ENCODE peak calls at places on chromosomes 7 and 10, in seven cellular contexts. O is SJSA1, S is GM23338, Q is spleen, U is psoas muscle, J is pancreas, I is Panc1. C is an unnamed sample. For H3K4me1, the result is how much of the 10 kb centered on the place peaks cover.

GRCh38 chr10:71244638-71245419 is 32.5 kb downstream of the UNC5B start:
- DNase-seq in I (no peak), U (peak), Q (no peak), O (peak), J (no peak), S (no peak), C (peak)

GRCh38 chr7:45897042-45897690 is 8.9 kb downstream of the IGFBP1 start:
- DNase-seq in Q (no peak), S (no peak), J (no peak), O (no peak), I (no peak), U (no peak), C (no peak)

GRCh38 chr7:23971031-23971430 is 261.0 kb downstream of the STK31 start:
- DNase-seq in S (no peak), I (no peak), Q (no peak), J (no peak), U (no peak), O (no peak), C (no peak)

GRCh38 chr7:22364023-22364422 is 7.1 kb upstream of the RAPGEF5 start:
- DNase-seq in O (no peak), I (no peak), S (no peak), J (no peak), U (no peak), Q (no peak), C (no peak)

GRCh38 chr10:71725998-71726672 is 6.6 kb upstream of the C10orf105 start:
- DNase-seq in O (peak), S (peak), I (no peak), J (no peak), Q (no peak), U (no peak), C (no peak)

GRCh38 chr10:31536297-31536696 is 217.3 kb downstream of the ZEB1 start:
- DNase-seq in Q (no peak), O (no peak), U (no peak), J (no peak), I (no peak), S (no peak), C (no peak)

GRCh38 chr7:158241919-158242318 is 345.7 kb downstream of the PTPRN2 start:
- DNase-seq in S (no peak), J (no peak), O (no peak), I (no peak), Q (no peak), U (no peak), C (no peak)

GRCh38 chr7:90661290-90662151 is 65.4 kb downstream of the CDK14 start:
- DNase-seq in O (no peak), S (peak), J (no peak), U (no peak), Q (no peak), I (no peak), C (no peak)

GRCh38 chr10:30803901-30804322 is 174.4 kb upstream of the LYZL2 start:
- DNase-seq in J (no peak), Q (peak), S (no peak), O (no peak), U (peak), I (no peak), C (peak)

GRCh38 chr7:131071786-131072504 is 255.7 kb upstream of the MKLN1 start:
- DNase-seq in Q (no peak), I (no peak), U (peak), J (peak), S (peak), O (peak), C (peak)

GRCh38 chr7:96388166-96388565 is 66.3 kb upstream of the SLC25A13 start:
- DNase-seq in U (no peak), Q (no peak), J (no peak), I (peak), O (no peak), S (no peak), C (no peak)

GRCh38 chr10:86400705-86401587 is 34.4 kb upstream of the GRID1 start:
- DNase-seq in Q (peak), O (peak), J (peak), S (peak), U (peak), I (no peak), C (peak)

GRCh38 chr10:34814228-34815173 is 595 bp downstream of the PARD3 start:
- DNase-seq in J (peak), S (peak), O (no peak), U (peak), I (no peak), Q (peak), C (peak)

GRCh38 chr10:71502851-71503250 is 106.1 kb downstream of the CDH23 start:
- DNase-seq in O (no peak), J (no peak), S (no peak), Q (peak), I (no peak), U (no peak), C (no peak)

DNA sequence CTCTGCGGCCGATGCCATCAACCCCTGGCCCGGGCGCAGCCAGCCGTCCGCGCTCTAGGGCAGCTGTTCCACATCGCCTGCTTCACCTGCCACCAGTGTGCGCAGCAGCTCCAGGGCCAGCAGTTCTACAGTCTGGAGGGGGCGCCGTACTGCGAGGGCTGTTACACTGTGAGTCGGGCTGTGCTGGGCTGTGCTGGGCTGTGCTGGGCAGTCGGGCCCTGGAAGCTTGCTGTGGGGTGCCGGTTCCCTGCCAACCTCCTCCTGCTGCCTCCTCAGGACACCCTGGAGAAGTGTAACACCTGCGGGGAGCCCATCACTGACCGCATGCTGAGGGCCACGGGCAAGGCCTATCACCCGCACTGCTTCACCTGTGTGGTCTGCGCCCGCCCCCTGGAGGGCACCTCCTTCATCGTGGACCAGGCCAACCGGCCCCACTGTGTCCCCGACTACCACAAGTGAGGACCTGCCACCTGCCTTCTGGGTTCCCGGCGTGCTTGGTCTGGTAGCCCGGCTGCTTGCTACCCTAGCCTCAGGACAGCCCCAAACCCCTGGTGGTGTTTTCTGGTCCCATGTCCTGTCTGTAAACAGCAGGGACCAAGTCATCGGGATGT is 7.5 kb downstream of the ZYX start:
- DNase-seq in O (no peak), I (no peak), U (no peak), S (peak), J (no peak), Q (no peak), C (no peak)
- H3K4me1 ChIP-seq in O (under half), I (under half), U (under half), S (under half), J (under half), Q (under half), C (under half)

GRCh38 chr7:76346778-76347177 is 12.0 kb downstream of the YWHAG start:
- DNase-seq in O (no peak), S (no peak), Q (no peak), J (no peak), U (no peak), I (no peak), C (no peak)

GRCh38 chr7:76349313-76349885 is 9.4 kb downstream of the YWHAG start:
- DNase-seq in S (no peak), O (no peak), U (no peak), I (no peak), J (no peak), Q (no peak), C (no peak)

GRCh38 chr7:76351372-76351771 is 7.4 kb downstream of the YWHAG start:
- DNase-seq in Q (no peak), I (no peak), J (no peak), S (no peak), U (no peak), O (no peak), C (no peak)

GRCh38 chr7:76346097-76346496 is 12.7 kb downstream of the YWHAG start:
- DNase-seq in I (no peak), U (no peak), O (no peak), Q (no peak), J (no peak), S (no peak), C (no peak)

DNA sequence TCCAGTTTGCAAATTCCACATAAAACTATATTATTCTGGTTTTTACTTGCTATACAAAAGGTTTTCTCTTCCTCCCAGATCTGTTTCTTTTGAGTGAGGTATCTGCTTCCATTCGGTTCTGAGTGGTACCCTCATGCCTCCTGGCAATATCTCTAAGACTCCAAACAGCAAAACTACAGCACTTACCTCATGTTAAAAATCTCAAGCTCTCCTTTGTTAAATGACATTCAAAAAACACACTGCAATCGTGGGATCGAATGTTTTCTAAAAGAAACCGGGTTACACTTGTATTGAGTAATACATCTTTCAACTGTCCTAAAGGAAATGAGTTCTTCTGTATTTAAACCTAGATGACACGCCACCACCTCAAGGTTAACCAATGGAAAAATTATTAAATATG is 11.1 kb downstream of the YWHAG start:
- DNase-seq in Q (no peak), I (no peak), U (no peak), S (no peak), J (no peak), O (no peak), C (no peak)
- H3K4me1 ChIP-seq in Q (under half), I (under half), U (half or more), S (under half), J (under half), O (under half), C (under half)

GRCh38 chr10:59381687-59382086 is 19.3 kb upstream of the FAM13C start:
- DNase-seq in I (no peak), J (no peak), Q (no peak), S (no peak), U (no peak), O (no peak), C (no peak)

GRCh38 chr10:59373071-59373470 is 10.7 kb upstream of the FAM13C start:
- DNase-seq in J (no peak), O (no peak), Q (no peak), U (no peak), S (no peak), I (no peak), C (no peak)

GRCh38 chr10:59372543-59372942 is 10.2 kb upstream of the FAM13C start:
- DNase-seq in O (no peak), Q (no peak), J (no peak), S (no peak), U (no peak), I (no peak), C (no peak)

GRCh38 chr10:59375990-59376389 is 13.6 kb upstream of the FAM13C start:
- DNase-seq in J (no peak), I (no peak), U (no peak), S (peak), Q (no peak), O (no peak), C (no peak)

GRCh38 chr10:59376817-59377340 is 14.5 kb upstream of the FAM13C start:
- DNase-seq in S (no peak), U (no peak), I (no peak), J (no peak), O (no peak), Q (no peak), C (no peak)
- H3K4me1 ChIP-seq in S (under half), U (under half), I (under half), J (under half), O (under half), Q (under half), C (under half)

GRCh38 chr7:123727071-123727837 is 21.5 kb downstream of the WASL start:
- DNase-seq in U (no peak), I (no peak), S (no peak), J (no peak), Q (no peak), O (peak), C (no peak)
- H3K4me1 ChIP-seq in U (under half), I (under half), S (under half), J (half or more), Q (under half), O (half or more), C (under half)

GRCh38 chr10:103448751-103449150 is 3.4 kb downstream of the CALHM2 start:
- DNase-seq in O (no peak), U (peak), Q (no peak), J (no peak), I (no peak), S (no peak), C (no peak)
- H3K4me1 ChIP-seq in O (under half), U (under half), Q (half or more), J (under half), I (under half), S (under half), C (under half)

DNA sequence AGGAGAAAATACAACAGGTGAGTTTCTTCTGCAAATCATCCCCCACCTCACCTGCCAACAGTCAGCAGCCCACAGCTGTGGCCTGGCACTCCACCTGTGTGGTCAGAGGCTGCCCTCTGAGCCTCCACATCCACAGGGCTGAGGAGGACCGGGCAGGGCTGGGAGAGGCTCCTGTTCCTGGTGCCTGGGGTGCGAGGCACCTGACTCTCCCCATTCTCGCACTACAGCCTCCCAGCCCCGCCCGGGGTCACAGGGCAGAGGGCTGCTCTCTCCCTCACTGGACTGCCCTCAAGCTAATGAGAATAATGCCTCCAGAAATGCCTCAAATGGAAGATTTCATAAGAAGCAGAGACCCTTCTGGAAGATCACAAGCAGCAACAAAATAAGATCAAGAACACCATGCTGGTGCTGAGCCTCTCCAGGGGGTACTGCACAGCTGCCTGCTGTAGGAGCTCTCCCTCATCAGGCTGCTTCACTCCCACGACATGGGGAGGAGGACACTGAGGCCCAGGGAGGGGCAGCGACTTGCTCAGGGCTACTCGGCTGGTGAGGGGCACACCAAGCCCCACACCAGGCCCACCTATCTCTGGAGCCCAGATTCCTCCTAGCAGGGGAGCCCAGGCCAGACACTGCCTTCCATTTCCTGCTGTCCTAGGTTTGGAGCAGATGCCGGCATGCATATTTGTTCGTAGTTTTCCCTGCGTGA is 76.6 kb downstream of the FAM53B start:
- DNase-seq in O (no peak), Q (no peak), J (no peak), U (peak), S (no peak), I (no peak), C (no peak)
- H3K4me1 ChIP-seq in O (under half), Q (under half), J (under half), U (half or more), S (under half), I (under half), C (under half)

GRCh38 chr7:1018334-1018695 is 26.0 kb upstream of the GPR146 start:
- DNase-seq in U (peak), O (no peak), Q (peak), J (no peak), S (no peak), I (no peak), C (no peak)

GRCh38 chr7:1020849-1021251 is 23.5 kb upstream of the GPR146 start:
- DNase-seq in J (no peak), I (no peak), S (no peak), Q (peak), O (no peak), U (peak), C (no peak)

GRCh38 chr7:1017586-1018333 is 26.6 kb upstream of the GPR146 start:
- DNase-seq in S (no peak), O (no peak), I (no peak), Q (peak), U (peak), J (no peak), C (no peak)

GRCh38 chr7:1019789-1020610 is 24.3 kb upstream of the GPR146 start:
- DNase-seq in U (peak), O (no peak), Q (peak), S (no peak), J (no peak), I (no peak), C (no peak)

DNA sequence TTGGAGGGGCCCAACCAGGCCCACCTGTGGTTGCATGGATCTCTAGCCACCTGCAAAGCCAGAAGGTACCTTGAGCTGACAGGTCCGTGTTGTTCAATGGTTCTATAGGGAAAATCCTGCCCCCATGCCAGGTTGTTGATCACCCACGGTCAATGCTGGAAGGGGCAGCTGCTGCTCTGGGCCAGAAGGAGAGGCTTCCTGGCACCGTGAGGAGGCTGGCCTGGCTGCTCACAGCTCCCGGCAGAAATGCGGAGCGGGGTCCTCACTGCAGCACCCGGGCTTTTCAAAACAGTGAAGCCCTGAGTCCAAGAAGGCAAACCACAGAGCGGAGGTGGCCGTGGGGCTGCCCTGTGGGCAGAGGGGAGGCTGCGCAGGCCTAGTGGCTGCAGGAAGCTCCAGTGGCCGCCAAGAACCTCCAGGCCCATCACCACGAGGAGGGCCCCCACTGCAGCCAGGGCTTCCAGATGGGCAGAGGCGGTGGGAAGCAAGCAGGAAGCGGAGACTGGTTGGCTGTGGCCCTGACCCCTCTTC is 25.0 kb upstream of the GPR146 start:
- DNase-seq in U (peak), O (no peak), J (no peak), Q (peak), I (no peak), S (no peak), C (no peak)
- H3K4me1 ChIP-seq in U (under half), O (under half), J (under half), Q (under half), I (under half), S (under half), C (under half)

GRCh38 chr7:36155811-36156361 is 2.8 kb downstream of the EEPD1 start:
- DNase-seq in S (peak), Q (no peak), I (no peak), O (peak), U (peak), J (peak), C (peak)
- H3K4me1 ChIP-seq in S (under half), Q (under half), I (under half), O (under half), U (half or more), J (half or more), C (under half)

GRCh38 chr10:1577945-1578344 is 159.4 kb downstream of the ADARB2 start:
- DNase-seq in J (no peak), U (no peak), O (no peak), Q (no peak), S (no peak), I (no peak), C (no peak)

GRCh38 chr10:1579141-1579491 is 158.2 kb downstream of the ADARB2 start:
- DNase-seq in Q (no peak), U (no peak), S (no peak), J (no peak), O (no peak), I (no peak), C (no peak)

GRCh38 chr10:1579671-1580070 is 157.7 kb downstream of the ADARB2 start:
- DNase-seq in S (no peak), J (no peak), Q (no peak), U (no peak), I (no peak), O (no peak), C (no peak)

GRCh38 chr10:1577371-1577770 is 160.0 kb downstream of the ADARB2 start:
- DNase-seq in I (no peak), Q (peak), U (no peak), S (no peak), J (no peak), O (no peak), C (no peak)

DNA sequence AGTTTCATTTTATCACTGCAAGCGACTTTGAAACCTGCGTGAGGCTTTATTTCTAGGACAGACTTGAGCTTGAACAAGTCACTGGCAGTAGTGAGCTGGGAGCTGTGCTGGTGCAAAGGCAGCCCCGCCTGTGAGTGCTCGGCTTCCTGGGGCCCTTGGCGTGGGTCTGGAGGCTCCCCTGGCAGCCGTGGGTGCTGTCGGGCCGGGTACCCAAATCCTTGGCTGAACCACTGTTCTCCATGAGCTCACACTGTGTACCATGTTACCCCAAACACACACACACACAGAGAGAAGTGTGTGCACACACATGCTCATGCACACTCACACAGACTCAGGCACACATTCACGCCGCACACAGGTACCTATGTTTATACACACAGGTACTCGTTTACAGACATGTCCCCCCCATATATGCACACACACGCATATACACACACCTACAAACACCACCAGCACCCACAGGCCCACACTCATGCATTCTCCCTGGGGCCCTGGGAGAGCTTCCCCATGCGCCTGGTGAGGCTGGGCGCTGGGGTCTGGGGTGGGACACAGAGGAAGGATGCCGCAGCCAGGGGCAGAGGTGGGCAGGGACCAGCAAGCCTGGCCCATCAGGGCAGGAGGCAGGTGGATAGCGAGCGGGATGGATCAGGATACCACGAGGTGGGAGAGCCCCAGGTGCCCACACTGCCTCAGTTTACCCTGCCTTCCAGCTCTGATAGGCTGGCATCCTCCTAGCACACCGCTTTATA is 158.8 kb downstream of the ADARB2 start:
- DNase-seq in J (no peak), Q (no peak), S (no peak), I (no peak), U (no peak), O (no peak), C (no peak)
- H3K4me1 ChIP-seq in J (under half), Q (under half), S (under half), I (under half), U (under half), O (under half), C (under half)

GRCh38 chr10:99781734-99782429 is 558 bp upstream of the ABCC2 start:
- DNase-seq in S (no peak), Q (no peak), J (no peak), U (no peak), O (no peak), I (no peak), C (no peak)

GRCh38 chr10:99782447-99783286 is at the start of gene ABCC2:
- DNase-seq in Q (no peak), U (no peak), S (no peak), O (no peak), I (no peak), J (no peak), C (no peak)

GRCh38 chr10:99785646-99786045 is 3.2 kb downstream of the ABCC2 start:
- DNase-seq in Q (no peak), J (no peak), U (no peak), I (no peak), O (no peak), S (peak), C (no peak)

GRCh38 chr10:99784731-99785441 is 2.4 kb downstream of the ABCC2 start:
- DNase-seq in I (no peak), U (no peak), J (no peak), Q (no peak), S (peak), O (no peak), C (no peak)

GRCh38 chr10:99784025-99784730 is 1.7 kb downstream of the ABCC2 start:
- DNase-seq in Q (no peak), U (peak), O (peak), I (no peak), S (no peak), J (no peak), C (no peak)
- H3K4me1 ChIP-seq in Q (under half), U (under half), O (under half), I (half or more), S (under half), J (under half), C (under half)